ENCODE peak calls at places on chromosomes 1 and 21, in six cellular contexts. A, C, V, R, P and M are unnamed samples.

GRCh38 chr1:234923626-234924025 is 205.0 kb downstream of the TOMM20 start:
- DNase-seq in C (no peak), V (no peak), P (no peak), A (no peak), R (no peak), M (no peak)

GRCh38 chr1:44423706-44424546 is 18.9 kb downstream of the RNF220 start:
- DNase-seq in V (peak), P (no peak), C (no peak), A (no peak), R (peak), M (no peak)

GRCh38 chr1:64537942-64538341 is 68.0 kb downstream of the CACHD1 start:
- DNase-seq in R (no peak), A (no peak), C (no peak), P (no peak), V (no peak), M (no peak)

GRCh38 chr1:55402117-55402516 is 187.0 kb upstream of the USP24 start:
- DNase-seq in A (no peak), P (no peak), R (no peak), V (no peak), C (no peak), M (no peak)

GRCh38 chr1:167656657-167657056 is 26.6 kb downstream of the RCSD1 start:
- DNase-seq in R (no peak), C (no peak), P (no peak), A (no peak), V (no peak), M (no peak)

GRCh38 chr1:117838911-117839310 is 90.5 kb downstream of the GDAP2 start:
- DNase-seq in A (no peak), P (no peak), V (no peak), C (no peak), R (no peak), M (no peak)

GRCh38 chr1:66982561-66983285 is 57.9 kb downstream of the MIER1 start:
- DNase-seq in R (no peak), C (no peak), V (no peak), A (no peak), P (no peak), M (no peak)

GRCh38 chr1:7389786-7390603 is 381.1 kb upstream of the VAMP3 start:
- DNase-seq in C (peak), V (no peak), P (no peak), A (no peak), R (no peak), M (no peak)

GRCh38 chr1:19087737-19088594 is 122.1 kb downstream of the UBR4 start:
- DNase-seq in C (no peak), R (no peak), V (no peak), A (no peak), P (no peak), M (no peak)

GRCh38 chr1:71307451-71307850 is 226.6 kb upstream of the ZRANB2 start:
- DNase-seq in P (no peak), A (no peak), V (peak), R (peak), C (no peak), M (no peak)

GRCh38 chr21:42971897-42972275 is 2.5 kb upstream of the PKNOX1 start:
- DNase-seq in R (peak), V (no peak), A (no peak), C (no peak), P (no peak), M (no peak)

GRCh38 chr21:42973991-42974831 is at the start of gene PKNOX1:
- DNase-seq in P (peak), A (peak), C (peak), V (peak), R (peak), M (peak)

GRCh38 chr21:42973309-42973990 is 912 bp upstream of the PKNOX1 start:
- DNase-seq in A (no peak), R (no peak), C (no peak), P (no peak), V (no peak), M (no peak)

GRCh38 chr21:42975886-42976608 is 1.7 kb downstream of the PKNOX1 start:
- DNase-seq in P (no peak), C (no peak), R (no peak), V (no peak), A (no peak), M (no peak)

DNA sequence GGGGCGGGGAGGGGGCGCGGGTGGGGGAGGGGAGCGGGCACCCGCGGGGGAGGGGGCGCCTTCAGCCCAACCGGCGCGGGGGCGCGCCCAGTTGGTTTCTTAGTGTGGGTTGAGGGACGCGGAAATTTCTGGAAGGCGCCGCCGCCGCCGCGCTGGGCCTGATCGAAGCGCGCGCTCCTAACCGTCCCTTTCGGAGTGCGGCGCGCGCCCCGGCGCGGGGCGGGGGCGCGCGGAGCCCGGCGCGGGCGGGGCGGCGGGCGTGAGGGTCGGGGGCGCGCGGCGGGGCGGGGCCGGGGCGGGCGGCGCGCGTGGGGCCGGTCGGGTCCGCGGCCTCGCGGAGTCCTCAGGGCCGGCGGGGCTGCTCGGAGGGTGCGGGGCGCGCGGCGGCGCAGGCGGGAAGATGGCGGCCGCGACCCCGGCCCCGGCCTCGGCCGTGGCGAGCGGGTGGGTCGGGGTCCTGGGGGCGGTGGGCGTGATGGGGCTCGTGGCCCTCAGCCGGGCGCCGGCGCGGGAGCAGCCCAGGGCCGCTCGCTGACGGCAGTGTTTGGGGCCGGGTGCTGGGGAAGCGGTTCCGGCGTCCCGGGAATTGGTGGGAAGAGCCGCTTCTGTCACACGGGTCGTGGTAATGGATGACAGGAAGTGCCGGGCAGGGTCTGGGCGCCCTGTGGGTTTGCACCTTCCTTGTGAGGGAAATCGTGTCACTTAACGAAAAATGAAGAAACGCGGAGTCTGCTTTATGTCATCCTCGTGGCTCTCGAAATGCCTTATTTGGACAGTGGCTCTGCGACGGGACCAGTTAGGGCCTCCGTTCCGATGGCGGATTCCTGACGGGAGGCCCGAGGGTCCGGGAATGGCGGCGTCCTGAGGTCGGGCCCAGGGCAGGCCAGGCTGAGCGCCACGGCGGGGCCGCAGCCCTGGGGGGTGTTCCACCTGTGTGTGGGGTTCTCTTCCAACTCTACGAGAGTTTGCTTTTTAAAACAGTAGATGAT is 764 bp downstream of the PKNOX1 start:
- DNase-seq in R (peak), C (peak), A (peak), V (peak), P (no peak), M (no peak)
- TF ChIP-seq POLR2AphosphoS5 in R (peak), C (no peak), A (no peak), V (peak), P (no peak), M (peak)

DNA sequence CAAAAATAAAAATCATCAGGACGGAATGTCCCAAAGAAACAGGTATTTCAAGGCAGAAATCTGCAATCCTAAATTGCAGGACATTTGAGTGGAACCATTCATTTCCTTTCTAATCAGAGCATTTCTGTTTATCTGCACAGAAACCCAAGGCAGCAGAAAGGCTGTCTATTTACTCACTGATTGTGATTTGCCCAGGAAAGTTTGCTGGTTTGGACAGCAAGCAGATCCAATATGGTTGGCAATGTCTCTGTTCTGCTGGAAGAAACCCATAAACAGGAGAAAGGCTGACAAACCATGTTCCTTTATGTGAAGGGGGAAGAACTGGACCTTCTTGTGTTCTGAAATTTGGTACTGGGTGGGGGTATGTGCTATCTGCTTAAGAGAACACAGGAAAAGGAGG is 120.1 kb downstream of the CLIC6 start:
- DNase-seq in R (no peak), P (no peak), C (no peak), V (no peak), A (no peak), M (no peak)
- TF ChIP-seq POLR2AphosphoS5 in R (no peak), P (no peak), C (no peak), V (no peak), A (no peak), M (no peak)

GRCh38 chr1:180916012-180916770 is 3.5 kb downstream of the KIAA1614 start:
- DNase-seq in P (no peak), V (no peak), C (no peak), A (no peak), R (no peak), M (no peak)
- TF ChIP-seq POLR2AphosphoS5 in P (no peak), V (no peak), C (no peak), A (no peak), R (no peak), M (no peak)

GRCh38 chr1:61334718-61335589 is 252.6 kb downstream of the NFIA start:
- DNase-seq in P (no peak), A (no peak), C (peak), V (peak), R (no peak), M (no peak)
- TF ChIP-seq POLR2AphosphoS5 in P (no peak), A (no peak), C (peak), V (peak), R (no peak), M (no peak)

DNA sequence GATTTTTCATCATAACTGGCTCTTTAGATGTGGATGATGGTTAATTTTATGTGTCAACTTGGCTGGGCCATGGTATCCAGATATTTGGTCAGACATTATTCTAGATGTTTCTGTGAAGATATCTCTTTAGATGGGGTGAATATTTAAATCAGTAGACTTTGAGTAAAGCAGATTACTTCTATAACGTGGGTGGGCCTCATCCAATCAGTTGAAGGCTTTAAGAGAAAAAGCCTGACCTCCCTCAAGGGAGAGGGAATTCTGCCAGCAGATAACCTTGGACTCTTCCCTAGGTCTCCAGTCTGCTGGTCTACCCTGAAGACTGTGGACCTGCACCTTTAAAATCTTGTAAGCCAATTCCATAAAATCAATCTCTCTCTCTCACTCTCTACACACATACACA is 73.7 kb downstream of the TRABD2B start:
- DNase-seq in A (no peak), C (no peak), P (no peak), V (no peak), R (no peak), M (no peak)
- TF ChIP-seq POLR2AphosphoS5 in A (no peak), C (no peak), P (no peak), V (no peak), R (no peak), M (no peak)

DNA sequence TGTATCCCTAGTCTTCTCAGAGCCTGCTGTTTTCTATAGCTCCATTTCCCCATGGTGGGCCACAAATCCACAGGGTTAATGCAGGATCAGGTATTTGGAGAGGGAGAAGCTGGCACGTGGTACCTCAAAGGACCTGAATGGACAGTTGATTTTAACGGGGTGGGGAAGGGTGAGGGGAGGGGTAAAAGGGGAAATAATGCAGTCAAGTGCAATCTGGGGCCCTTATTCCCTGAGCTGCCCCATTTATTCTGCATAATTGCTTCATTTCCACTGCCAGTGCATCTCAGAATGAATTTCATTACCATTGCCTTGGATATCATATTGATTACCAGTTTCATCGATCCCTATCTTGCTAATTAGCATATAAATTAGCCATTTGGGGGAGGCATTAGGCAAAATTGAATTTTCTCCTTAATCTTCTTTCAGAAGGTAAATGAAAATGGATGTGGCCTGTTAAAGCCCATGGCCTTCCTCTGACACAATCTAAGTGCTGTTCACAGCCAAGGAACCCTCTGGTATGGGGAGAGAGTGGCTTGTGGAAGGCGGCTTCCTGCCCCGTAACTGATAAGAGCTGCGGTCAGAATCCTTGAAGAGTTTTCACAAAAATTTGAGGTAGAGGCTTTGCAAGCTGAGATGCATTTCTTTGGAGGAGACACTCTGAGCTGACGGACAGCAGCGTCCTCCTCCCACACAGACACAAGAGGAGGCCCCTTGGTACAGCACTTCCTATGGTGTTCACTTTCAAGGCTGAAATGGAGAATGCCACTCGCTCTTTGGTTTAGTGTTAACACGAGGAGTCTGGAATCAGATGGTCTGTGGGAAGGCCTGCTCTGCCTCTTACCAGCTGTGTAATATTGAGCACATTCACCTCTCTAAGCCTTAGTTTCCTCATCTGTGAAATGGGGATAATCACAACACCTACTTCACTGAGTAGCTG is 34.4 kb downstream of the PHC2 start:
- DNase-seq in C (no peak), A (no peak), R (no peak), V (no peak), P (no peak), M (no peak)
- TF ChIP-seq POLR2AphosphoS5 in C (no peak), A (no peak), R (no peak), V (no peak), P (peak), M (no peak)

GRCh38 chr1:163985700-163986099 is 573.3 kb upstream of the PBX1 start:
- DNase-seq in R (no peak), A (no peak), C (no peak), P (no peak), V (no peak), M (no peak)
- TF ChIP-seq POLR2AphosphoS5 in R (no peak), A (no peak), C (no peak), P (no peak), V (peak), M (no peak)